ENCODE peak calls at places on chromosomes 1 and 21, in five cellular contexts. M, V, W, D and G are unnamed samples.

GRCh38 chr1:214136336-214136735 is 144.6 kb upstream of the SMYD2 start:
- DNase-seq in M (no peak), V (no peak), W (no peak), D (no peak), G (no peak)

GRCh38 chr1:246142320-246142893 is 364.7 kb downstream of the SMYD3 start:
- DNase-seq in M (peak; percentile 94), V (no peak), W (no peak), D (no peak), G (no peak)

GRCh38 chr1:25023190-25023578 is 93.1 kb upstream of the RUNX3 start:
- DNase-seq in M (no peak), V (no peak), W (no peak), D (no peak), G (no peak)

GRCh38 chr21:15063821-15064575 is 802 bp downstream of the NRIP1 start:
- DNase-seq in M (peak; percentile 76), V (no peak), W (peak; percentile 42), D (peak; percentile 68), G (peak; percentile 51)

GRCh38 chr1:63688302-63688701 is 85.5 kb upstream of the ROR1 start:
- DNase-seq in M (peak; percentile 80), V (no peak), W (no peak), D (no peak), G (no peak)

GRCh38 chr1:25544819-25545218 is 1.4 kb downstream of the LDLRAP1 start:
- DNase-seq in M (peak; percentile 66), V (no peak), W (peak; percentile 57), D (no peak), G (peak; percentile 59)

GRCh38 chr1:2496087-2496622 is 20.1 kb downstream of the PLCH2 start:
- DNase-seq in M (no peak), V (no peak), W (no peak), D (no peak), G (no peak)

GRCh38 chr1:191693797-191694196 is 464.5 kb upstream of the RGS18 start:
- DNase-seq in M (no peak), V (no peak), W (no peak), D (no peak), G (no peak)

GRCh38 chr1:8424539-8425116 is 106.7 kb downstream of the SLC45A1 start:
- DNase-seq in M (no peak), V (peak; percentile 32), W (peak; percentile 84), D (peak; percentile 43), G (no peak)

GRCh38 chr1:35192056-35192852 is 691 bp downstream of the SFPQ start:
- DNase-seq in M (peak; percentile 94), V (peak; percentile 88), W (peak; percentile 85), D (peak; percentile 88), G (peak; percentile 62)

GRCh38 chr1:75136921-75137641 is 2.9 kb downstream of the LHX8 start:
- DNase-seq in M (peak; percentile 54), V (no peak), W (no peak), D (no peak), G (no peak)

GRCh38 chr1:183180213-183180612 is 5.9 kb upstream of the LAMC2 start:
- DNase-seq in M (peak; percentile 90), V (no peak), W (peak; percentile 58), D (no peak), G (no peak)

GRCh38 chr1:63189677-63190076 is 132.7 kb upstream of the FOXD3 start:
- DNase-seq in M (no peak), V (no peak), W (no peak), D (no peak), G (no peak)

GRCh38 chr1:12112711-12113161 is 49.6 kb downstream of the TNFRSF8 start:
- DNase-seq in M (peak; percentile 72), V (no peak), W (no peak), D (no peak), G (no peak)

DNA sequence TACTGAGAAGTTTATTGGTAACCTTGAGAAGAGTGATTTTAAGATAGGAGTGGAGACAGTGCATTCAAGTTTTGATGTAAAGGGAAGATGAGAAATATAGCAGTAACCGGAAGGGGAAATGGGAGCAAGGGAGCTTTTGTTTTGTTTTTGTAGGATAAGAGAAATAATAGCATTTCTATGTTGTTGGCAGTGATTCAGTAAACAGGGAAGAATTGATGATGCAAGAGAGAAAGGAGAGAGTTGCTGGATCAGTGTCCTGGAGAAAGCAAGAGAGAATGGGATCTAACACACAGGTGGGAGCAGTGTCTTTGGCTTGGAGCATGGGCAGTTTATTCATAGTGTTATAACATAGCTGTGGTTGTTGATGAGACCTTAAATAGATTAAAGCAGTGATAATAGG is 56.4 kb downstream of the OSBPL9 start:
- DNase-seq in M (no peak), V (no peak), W (no peak), D (no peak), G (no peak)
- H3K27ac ChIP-seq in M (no peak overlapping the region), V (no peak overlapping the region), W (no peak overlapping the region), D (no peak overlapping the region), G (no peak overlapping the region)

GRCh38 chr1:215890438-215890837 is 323.3 kb downstream of the KCTD3 start:
- DNase-seq in M (no peak), V (no peak), W (no peak), D (no peak), G (no peak)

GRCh38 chr1:215891673-215892072 is 324.6 kb downstream of the KCTD3 start:
- DNase-seq in M (peak; percentile 23), V (no peak), W (no peak), D (no peak), G (no peak)

GRCh38 chr1:215888159-215888558 is 321.1 kb downstream of the KCTD3 start:
- DNase-seq in M (peak; percentile 29), V (no peak), W (no peak), D (no peak), G (no peak)

GRCh38 chr1:215894617-215895016 is 327.5 kb downstream of the KCTD3 start:
- DNase-seq in M (no peak), V (no peak), W (no peak), D (no peak), G (no peak)

DNA sequence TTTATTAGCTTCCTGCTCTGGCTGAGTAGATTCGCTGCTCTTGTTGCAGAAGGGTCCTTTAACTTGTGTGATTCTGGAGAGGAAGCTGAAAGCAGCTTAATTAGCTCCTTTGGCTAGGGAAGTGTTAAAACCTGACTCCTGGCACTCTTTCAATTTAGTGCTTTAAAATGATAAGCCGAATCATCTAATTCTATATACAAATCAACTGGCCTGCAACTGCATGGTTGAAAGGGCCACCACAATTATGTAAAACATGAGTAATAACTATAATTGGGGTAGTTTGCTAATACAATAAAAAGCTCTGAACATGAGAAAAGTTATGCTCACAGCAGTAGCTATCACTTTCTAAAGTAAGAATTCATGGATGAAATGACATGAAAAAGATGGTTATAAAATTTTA is 324.2 kb downstream of the KCTD3 start:
- DNase-seq in M (peak; percentile 13), V (no peak), W (no peak), D (no peak), G (no peak)
- H3K27ac ChIP-seq in M (no peak overlapping the region), V (no peak overlapping the region), W (no peak overlapping the region), D (no peak overlapping the region), G (no peak overlapping the region)

GRCh38 chr1:43439781-43440180 is 13.9 kb downstream of the HYI start:
- DNase-seq in M (no peak), V (no peak), W (no peak), D (no peak), G (no peak)
- H3K27ac ChIP-seq in M (no peak overlapping the region), V (no peak overlapping the region), W (no peak overlapping the region), D (no peak overlapping the region), G (no peak overlapping the region)

GRCh38 chr21:28704746-28705145 is 287.9 kb downstream of the LTN1 start:
- DNase-seq in M (no peak), V (no peak), W (no peak), D (peak; percentile 50), G (no peak)

GRCh38 chr21:28699591-28700259 is 293.0 kb downstream of the LTN1 start:
- DNase-seq in M (no peak), V (no peak), W (no peak), D (no peak), G (no peak)

DNA sequence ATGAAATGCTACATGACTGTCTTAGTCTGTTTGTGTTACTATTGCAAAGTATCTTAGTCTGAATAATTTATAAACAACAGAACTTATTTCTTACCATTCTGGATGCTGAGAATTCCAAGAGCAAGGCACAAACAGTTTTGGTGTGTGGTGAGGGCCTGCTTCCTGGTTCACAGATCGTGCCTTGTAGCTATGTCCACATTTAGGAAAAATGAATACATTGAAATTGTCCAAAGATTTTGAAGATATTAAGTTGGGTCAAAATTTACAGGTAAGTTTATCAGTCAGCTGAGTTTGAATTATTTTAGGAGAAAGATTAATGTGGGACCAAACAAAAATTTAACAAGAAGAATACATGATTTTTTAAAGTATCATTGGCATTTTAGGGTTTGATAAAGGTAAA is 293.5 kb downstream of the LTN1 start:
- DNase-seq in M (no peak), V (no peak), W (no peak), D (no peak), G (no peak)
- H3K27ac ChIP-seq in M (no peak overlapping the region), V (no peak overlapping the region), W (no peak overlapping the region), D (no peak overlapping the region), G (no peak overlapping the region)

GRCh38 chr1:203648281-203648680 is 21.6 kb downstream of the ATP2B4 start:
- DNase-seq in M (no peak), V (no peak), W (no peak), D (no peak), G (no peak)
- H3K27ac ChIP-seq in M (no peak overlapping the region), V (no peak overlapping the region), W (no peak overlapping the region), D (no peak overlapping the region), G (no peak overlapping the region)

DNA sequence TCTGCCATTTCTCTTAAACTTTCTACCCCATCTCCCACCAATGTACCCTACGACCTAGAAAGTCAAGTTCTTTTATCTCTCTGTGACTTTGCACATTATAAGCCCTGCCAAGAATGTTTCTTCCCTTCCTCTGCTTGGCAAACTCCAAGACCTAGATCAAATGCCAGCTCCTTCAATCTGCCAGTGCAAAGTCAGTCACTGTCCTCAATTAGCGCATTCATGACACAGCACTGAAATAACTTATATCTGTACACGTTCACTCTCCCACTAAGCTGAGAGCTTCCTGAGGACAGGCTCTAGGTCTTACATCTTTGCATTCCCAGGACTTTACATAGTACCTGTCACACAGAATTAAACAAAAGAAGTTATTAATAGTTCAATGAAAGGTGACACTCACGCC is 21.4 kb upstream of the LSM10 start:
- DNase-seq in M (no peak), V (no peak), W (no peak), D (no peak), G (no peak)
- H3K27ac ChIP-seq in M (no peak overlapping the region), V (no peak overlapping the region), W (no peak overlapping the region), D (peak overlapping the region; percentile 5), G (no peak overlapping the region)

GRCh38 chr1:42462828-42463763 is at the start of gene CCDC30:
- DNase-seq in M (peak; percentile 99), V (peak; percentile 94), W (peak; percentile 97), D (peak; percentile 94), G (peak; percentile 79)
- H3K27ac ChIP-seq in M (peak within 1 kb of the TSS; percentile 77), V (peak within 1 kb of the TSS; percentile 49), W (peak within 1 kb of the TSS; percentile 37), D (peak within 1 kb of the TSS; percentile 25), G (no peak within 1 kb of the TSS)

DNA sequence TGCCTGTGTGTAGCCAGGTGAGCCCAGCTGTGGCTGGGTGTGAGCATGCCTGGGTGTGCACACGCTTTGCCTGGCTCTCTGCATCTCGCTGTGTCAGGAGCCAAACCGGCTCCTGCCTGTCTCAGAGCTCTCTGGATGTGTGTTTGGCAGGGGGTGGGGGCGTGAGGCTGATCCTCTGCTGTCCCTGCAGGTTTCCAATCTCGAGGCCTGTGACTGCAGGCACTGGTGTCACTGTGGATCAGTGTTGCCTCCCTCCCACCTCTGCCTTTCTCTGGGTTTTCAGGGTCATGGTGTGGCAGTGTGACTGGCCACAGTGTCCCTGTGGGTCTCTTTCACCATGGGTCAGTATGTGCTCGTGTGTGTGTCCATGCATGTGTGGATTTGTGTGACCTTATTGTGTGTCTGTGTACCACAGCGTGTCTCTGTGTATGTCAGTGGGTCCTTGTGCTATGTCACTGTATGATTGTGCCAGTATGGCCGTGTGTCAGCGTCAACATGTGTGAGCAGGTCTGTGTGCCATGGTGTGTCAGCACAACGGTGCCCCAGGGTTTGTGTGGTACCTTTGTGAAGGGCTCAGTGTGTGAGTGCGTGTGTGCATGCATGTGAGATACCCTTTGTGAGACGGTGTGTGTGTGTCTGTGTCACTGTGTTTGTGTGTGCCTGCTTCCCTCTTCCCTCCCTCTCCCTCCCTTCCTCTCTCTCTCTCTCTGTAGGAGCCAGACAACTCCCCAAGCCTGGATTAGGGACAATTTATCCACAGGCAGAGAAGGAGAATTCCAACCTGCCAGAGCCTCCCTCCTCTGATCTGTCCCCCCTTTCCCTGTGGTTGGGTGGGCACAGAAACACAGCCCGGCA is 43.4 kb downstream of the AHDC1 start:
- DNase-seq in M (no peak), V (no peak), W (no peak), D (peak; percentile 20), G (peak; percentile 31)
- H3K27ac ChIP-seq in M (no peak overlapping the region), V (no peak overlapping the region), W (no peak overlapping the region), D (peak overlapping the region; percentile 97), G (peak overlapping the region; percentile 38)